ENCODE peak calls at places on chromosome 22, in four cellular contexts. O is anterior cingulate cortex, F is psoas muscle, Z is GM12865. X is an unnamed sample.

GRCh38 chr22:20899827-20900423 is 17.3 kb upstream of the CRKL start:
- DNase-seq in O (no peak), F (no peak), Z (no peak), X (no peak)

GRCh38 chr22:48045369-48045768 is 1282.9 kb downstream of the TBC1D22A start:
- DNase-seq in O (no peak), F (no peak), Z (peak; percentile 85), X (no peak)

GRCh38 chr22:38080847-38081635 is 2.9 kb downstream of the SLC16A8 start:
- DNase-seq in O (no peak), F (no peak), Z (no peak), X (no peak)

GRCh38 chr22:36026741-36027140 is 1.9 kb downstream of the RBFOX2 start:
- DNase-seq in O (no peak), F (no peak), Z (no peak), X (no peak)

GRCh38 chr22:42581762-42582716 is 28.3 kb downstream of the SERHL2 start:
- DNase-seq in O (peak; percentile 37), F (peak; percentile 86), Z (peak; percentile 86), X (peak; percentile 82)

GRCh38 chr22:36022697-36023096 is 5.9 kb downstream of the RBFOX2 start:
- DNase-seq in O (no peak), F (no peak), Z (no peak), X (no peak)

GRCh38 chr22:48758905-48759875 is 1068.5 kb downstream of the BRD1 start:
- DNase-seq in O (no peak), F (no peak), Z (no peak), X (no peak)

GRCh38 chr22:22371031-22371541 is 126.5 kb downstream of the VPREB1 start:
- DNase-seq in O (no peak), F (no peak), Z (no peak), X (no peak)

GRCh38 chr22:37953062-37953436 is 352 bp downstream of the C22orf23 start:
- DNase-seq in O (no peak), F (peak; percentile 38), Z (no peak), X (peak; percentile 36)

GRCh38 chr22:44205713-44206645 is 25.3 kb downstream of the PARVG start:
- DNase-seq in O (no peak), F (no peak), Z (no peak), X (no peak)

GRCh38 chr22:43434601-43435311 is 22.9 kb downstream of the MPPED1 start:
- DNase-seq in O (no peak), F (no peak), Z (no peak), X (no peak)

GRCh38 chr22:33620085-33620484 is 300.2 kb downstream of the LARGE1 start:
- DNase-seq in O (no peak), F (no peak), Z (no peak), X (no peak)

GRCh38 chr22:40967120-40967760 is 16.1 kb downstream of the RBX1 start:
- DNase-seq in O (no peak), F (no peak), Z (no peak), X (no peak)

GRCh38 chr22:43829448-43829821 is 17.3 kb upstream of the EFCAB6 start:
- DNase-seq in O (no peak), F (no peak), Z (no peak), X (no peak)

GRCh38 chr22:44685384-44686056 is 16.5 kb upstream of the PRR5 start:
- DNase-seq in O (no peak), F (peak; percentile 36), Z (peak; percentile 85), X (peak; percentile 45)

GRCh38 chr22:36010913-36011312 is 17.7 kb downstream of the RBFOX2 start:
- DNase-seq in O (no peak), F (no peak), Z (no peak), X (no peak)

GRCh38 chr22:27588273-27588672 is 213.3 kb downstream of the MN1 start:
- DNase-seq in O (no peak), F (no peak), Z (no peak), X (no peak)

GRCh38 chr22:46727813-46728364 is 10.2 kb downstream of the CERK start:
- DNase-seq in O (no peak), F (no peak), Z (no peak), X (no peak)

GRCh38 chr22:39147335-39148023 is 5.0 kb downstream of the CBX7 start:
- DNase-seq in O (no peak), F (no peak), Z (no peak), X (no peak)

GRCh38 chr22:50403701-50404101 is 60.6 kb downstream of the PPP6R2 start:
- DNase-seq in O (no peak), F (peak; percentile 55), Z (no peak), X (peak; percentile 40)

GRCh38 chr22:44202261-44202789 is 21.6 kb downstream of the PARVG start:
- DNase-seq in O (no peak), F (no peak), Z (no peak), X (no peak)

GRCh38 chr22:45880732-45881523 is 96.0 kb downstream of the WNT7B start:
- DNase-seq in O (no peak), F (no peak), Z (no peak), X (no peak)

GRCh38 chr22:32355760-32356159 is 1.9 kb upstream of the RFPL3 start:
- DNase-seq in O (no peak), F (no peak), Z (no peak), X (no peak)

GRCh38 chr22:50611341-50612060 is 10.9 kb downstream of the MAPK8IP2 start:
- DNase-seq in O (no peak), F (no peak), Z (no peak), X (no peak)

X was measured in uterus.